ENCODE peak calls at places on chromosome 16, in six cellular contexts. R is brain microvascular endothelial cell, F is IMR-90, J is prostate gland, W is cardiac muscle cell, V is right lobe of liver. N is an unnamed sample.

GRCh38 chr16:57064995-57065394 is 27.4 kb upstream of the CPNE2 start:
- DNase-seq in R (no peak), F (no peak), J (no peak), W (no peak), V (no peak), N (no peak)

GRCh38 chr16:73154063-73154870 is 106.3 kb upstream of the ZFHX3 start:
- DNase-seq in R (no peak), F (no peak), J (no peak), W (peak; percentile 76), V (no peak), N (no peak)

GRCh38 chr16:13866073-13866472 is 53.9 kb upstream of the ERCC4 start:
- DNase-seq in R (peak; percentile 62), F (peak; percentile 73), J (peak; percentile 70), W (peak; percentile 93), V (peak; percentile 81), N (peak; percentile 61)

GRCh38 chr16:14061732-14062259 is 9.3 kb upstream of the MRTFB start:
- DNase-seq in R (no peak), F (no peak), J (no peak), W (no peak), V (no peak), N (no peak)

GRCh38 chr16:88108762-88109161 is 157.5 kb downstream of the BANP start:
- DNase-seq in R (no peak), F (no peak), J (no peak), W (no peak), V (no peak), N (no peak)

GRCh38 chr16:65572156-65572555 is 450.3 kb upstream of the CDH11 start:
- DNase-seq in R (peak; percentile 77), F (peak; percentile 88), J (no peak), W (peak; percentile 74), V (no peak), N (peak; percentile 76)

GRCh38 chr16:88306860-88307545 is 75.8 kb upstream of the ZNF469 start:
- DNase-seq in R (peak; percentile 96), F (peak; percentile 99), J (no peak), W (peak; percentile 96), V (peak; percentile 31), N (no peak)

GRCh38 chr16:89633064-89633631 is 19.7 kb downstream of the DPEP1 start:
- DNase-seq in R (peak; percentile 45), F (peak; percentile 73), J (no peak), W (no peak), V (no peak), N (peak; percentile 78)

GRCh38 chr16:66687906-66688625 is 8.5 kb downstream of the CMTM4 start:
- DNase-seq in R (no peak), F (no peak), J (no peak), W (no peak), V (no peak), N (no peak)

GRCh38 chr16:19636436-19637267 is 81.1 kb downstream of the VPS35L start:
- DNase-seq in R (no peak), F (no peak), J (no peak), W (no peak), V (no peak), N (no peak)

GRCh38 chr16:2687531-2688308 is 5.4 kb downstream of the KCTD5 start:
- DNase-seq in R (no peak), F (no peak), J (no peak), W (no peak), V (no peak), N (no peak)

GRCh38 chr16:81385031-81385756 is 59.4 kb upstream of the CMIP start:
- DNase-seq in R (no peak), F (no peak), J (no peak), W (no peak), V (no peak), N (no peak)

GRCh38 chr16:22751685-22752084 is 62.3 kb upstream of the HS3ST2 start:
- DNase-seq in R (no peak), F (no peak), J (no peak), W (no peak), V (no peak), N (no peak)

GRCh38 chr16:1535391-1536291 is 2.2 kb downstream of the TMEM204 start:
- DNase-seq in R (no peak), F (no peak), J (no peak), W (no peak), V (no peak), N (no peak)

GRCh38 chr16:81626181-81626674 is 152.9 kb upstream of the PLCG2 start:
- DNase-seq in R (no peak), F (peak; percentile 61), J (no peak), W (no peak), V (no peak), N (no peak)

GRCh38 chr16:53433930-53434435 is 288 bp upstream of the RBL2 start:
- DNase-seq in R (peak; percentile 70), F (peak; percentile 75), J (no peak), W (peak; percentile 89), V (no peak), N (peak; percentile 79)

GRCh38 chr16:88494335-88495154 is 41.5 kb downstream of the ZFPM1 start:
- DNase-seq in R (no peak), F (no peak), J (no peak), W (no peak), V (no peak), N (no peak)

GRCh38 chr16:79707867-79708266 is 107.3 kb upstream of the MAF start:
- DNase-seq in R (peak; percentile 17), F (no peak), J (no peak), W (peak; percentile 5), V (no peak), N (peak; percentile 15)

GRCh38 chr16:79862601-79863000 is 262.1 kb upstream of the MAF start:
- DNase-seq in R (no peak), F (no peak), J (no peak), W (no peak), V (no peak), N (no peak)

GRCh38 chr16:11671676-11672075 is 3.4 kb downstream of the SNN start:
- DNase-seq in R (no peak), F (no peak), J (no peak), W (no peak), V (no peak), N (no peak)

GRCh38 chr16:87598431-87598830 is 3.9 kb upstream of the JPH3 start:
- DNase-seq in R (peak; percentile 45), F (peak; percentile 12), J (no peak), W (no peak), V (no peak), N (no peak)

GRCh38 chr16:9008335-9009260 is 44.9 kb upstream of the USP7 start:
- DNase-seq in R (peak; percentile 48), F (peak; percentile 56), J (peak; percentile 51), W (peak; percentile 78), V (peak; percentile 78), N (peak; percentile 77)

GRCh38 chr16:76800196-76800595 is 390.8 kb upstream of the MON1B start:
- DNase-seq in R (no peak), F (no peak), J (no peak), W (no peak), V (no peak), N (no peak)

GRCh38 chr16:30534368-30535105 is at the start of gene ZNF747:
- DNase-seq in R (peak; percentile 54), F (peak; percentile 75), J (peak; percentile 89), W (peak; percentile 87), V (peak; percentile 95), N (peak; percentile 83)

GRCh38 chr16:57306676-57307341 is 22.3 kb upstream of the PLLP start:
- DNase-seq in R (no peak), F (no peak), J (no peak), W (no peak), V (no peak), N (no peak)

GRCh38 chr16:88973415-88974050 is 3.5 kb downstream of the CBFA2T3 start:
- DNase-seq in R (no peak), F (no peak), J (no peak), W (no peak), V (no peak), N (no peak)

GRCh38 chr16:56234737-56235136 is 43.4 kb downstream of the GNAO1 start:
- DNase-seq in R (no peak), F (no peak), J (no peak), W (no peak), V (no peak), N (no peak)

GRCh38 chr16:11497329-11497805 is 89.4 kb downstream of the LITAF start:
- DNase-seq in R (peak; percentile 58), F (peak; percentile 56), J (peak; percentile 95), W (peak; percentile 65), V (peak; percentile 95), N (peak; percentile 93)

GRCh38 chr16:11459722-11460121 is 114.5 kb downstream of the RMI2 start:
- DNase-seq in R (no peak), F (no peak), J (no peak), W (no peak), V (no peak), N (no peak)

GRCh38 chr16:86774931-86775330 is 196.6 kb downstream of the FOXL1 start:
- DNase-seq in R (no peak), F (no peak), J (no peak), W (no peak), V (no peak), N (no peak)

GRCh38 chr16:46743232-46743719 is 4.9 kb downstream of the MYLK3 start:
- DNase-seq in R (peak; percentile 11), F (peak; percentile 28), J (no peak), W (peak; percentile 82), V (no peak), N (no peak)

GRCh38 chr16:89489731-89490385 is 503 bp downstream of the ANKRD11 start:
- DNase-seq in R (no peak), F (no peak), J (no peak), W (no peak), V (no peak), N (no peak)

GRCh38 chr16:28311413-28311812 is 19.1 kb downstream of the SBK1 start:
- DNase-seq in R (no peak), F (no peak), J (no peak), W (no peak), V (no peak), N (no peak)
- H3K27ac ChIP-seq in R (no peak overlapping the region), F (no peak overlapping the region), J (no peak overlapping the region), W (no peak overlapping the region), V (no peak overlapping the region), N (no peak overlapping the region)

GRCh38 chr16:85275533-85276249 is 163.4 kb upstream of the CIBAR2 start:
- DNase-seq in R (no peak), F (peak; percentile 41), J (peak; percentile 48), W (peak; percentile 69), V (peak; percentile 80), N (peak; percentile 75)
- TF ChIP-seq CTCF in R (peak; percentile 97), F (peak; percentile 85), J (peak; percentile 93), W (peak; percentile 95), V (peak; percentile 90), N (peak; percentile 94)

GRCh38 chr16:5070431-5071186 is 1.0 kb upstream of the ALG1 start:
- DNase-seq in R (no peak), F (no peak), J (no peak), W (no peak), V (peak; percentile 13), N (no peak)
- H3K27ac ChIP-seq in R (no peak overlapping the region), F (no peak overlapping the region), J (no peak overlapping the region), W (no peak overlapping the region), V (no peak overlapping the region), N (no peak overlapping the region)

DNA sequence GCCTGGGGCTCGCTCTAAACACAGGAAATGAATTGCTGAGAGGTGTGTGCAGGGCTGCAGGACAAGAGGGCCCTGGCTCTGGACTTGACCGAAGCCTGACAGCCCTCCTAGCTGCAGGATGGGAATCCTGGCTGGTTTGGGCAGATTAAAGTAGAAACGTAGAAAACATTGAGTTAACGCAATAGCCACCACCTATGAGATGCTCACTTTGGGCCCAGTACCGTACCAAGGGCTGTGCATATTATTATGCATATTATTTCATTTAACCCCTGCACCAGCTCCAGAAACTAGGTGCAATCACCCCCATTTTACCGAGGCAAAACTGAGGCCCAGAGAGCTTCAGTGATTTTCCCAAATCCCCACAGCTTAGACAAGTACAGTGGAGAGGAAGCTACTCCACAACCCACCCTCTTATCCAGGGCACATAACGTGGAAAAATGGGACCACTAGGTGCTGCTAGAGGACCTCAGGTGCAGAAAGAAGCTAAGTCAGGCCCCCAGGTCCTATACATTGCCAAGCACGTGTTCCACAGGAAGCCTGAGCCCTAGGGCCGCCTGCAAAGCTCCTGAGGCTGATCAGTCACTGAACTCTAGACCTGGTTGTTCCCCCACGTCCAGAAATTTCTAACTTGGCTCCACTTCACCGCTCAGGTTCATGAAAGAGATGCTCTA is 79.2 kb downstream of the MYH11 start:
- DNase-seq in R (peak; percentile 43), F (peak; percentile 61), J (peak; percentile 10), W (peak; percentile 75), V (no peak), N (peak; percentile 49)
- TF ChIP-seq CTCF in R (peak; percentile 77), F (peak; percentile 61), J (peak; percentile 49), W (peak; percentile 65), V (no peak), N (no peak)